ENCODE peak calls at places on chromosome 4, in six cellular contexts. N is IMR-90, Q is H9, Z is neuronal stem cell, A is H1, S is trophoblast cell. R is an unnamed sample.
A peak's percentile ranks its signal among the peaks of the same experiment; 100 is the strongest.

GRCh38 chr4:189792819-189793618 is 147.7 kb upstream of the FRG1 start:
- DNase-seq in Z (peak; percentile 85), N (peak; percentile 65), A (peak; percentile 94), Q (peak; percentile 86), S (peak; percentile 84), R (peak; percentile 77)

GRCh38 chr4:8123865-8124264 is 34.7 kb downstream of the ABLIM2 start:
- DNase-seq in S (no peak), N (no peak), Z (no peak), A (no peak), Q (no peak), R (no peak)

GRCh38 chr4:8516996-8517550 is 63.1 kb upstream of the GPR78 start:
- DNase-seq in Z (no peak), N (no peak), Q (no peak), A (no peak), S (peak; percentile 42), R (no peak)

GRCh38 chr4:133390198-133390855 is 241.2 kb downstream of the PCDH10 start:
- DNase-seq in S (no peak), A (no peak), N (no peak), Q (no peak), Z (no peak), R (no peak)

GRCh38 chr4:56870927-56871326 is 36.8 kb upstream of the REST start:
- DNase-seq in S (no peak), N (peak; percentile 35), Z (no peak), Q (no peak), A (no peak), R (no peak)

GRCh38 chr4:167606551-167606950 is 372.3 kb upstream of the SPOCK3 start:
- DNase-seq in Z (no peak), S (no peak), N (no peak), A (no peak), Q (no peak), R (no peak)

GRCh38 chr4:3529363-3529762 is 2.9 kb downstream of the LRPAP1 start:
- DNase-seq in Q (peak; percentile 25), Z (no peak), N (no peak), A (no peak), S (peak; percentile 25), R (peak; percentile 51)

GRCh38 chr4:11614426-11614825 is 185.7 kb upstream of the HS3ST1 start:
- DNase-seq in Q (no peak), A (no peak), S (peak; percentile 99), N (peak; percentile 37), Z (no peak), R (no peak)

GRCh38 chr4:106366026-106366425 is 2.6 kb downstream of the GIMD1 start:
- DNase-seq in A (no peak), N (peak; percentile 65), S (peak; percentile 69), Z (no peak), Q (no peak), R (no peak)

GRCh38 chr4:166078956-166079355 is 205.9 kb downstream of the TLL1 start:
- DNase-seq in Z (no peak), A (no peak), N (no peak), Q (no peak), S (no peak), R (peak; percentile 11)

GRCh38 chr4:82797591-82798081 is 960 bp downstream of the SCD5 start:
- DNase-seq in A (peak; percentile 70), S (peak; percentile 13), N (peak; percentile 34), Z (no peak), Q (peak; percentile 59), R (peak; percentile 59)

GRCh38 chr4:99405433-99406115 is 29.6 kb downstream of the ADH7 start:
- DNase-seq in Z (peak; percentile 70), N (peak; percentile 82), S (peak; percentile 89), A (peak; percentile 90), Q (peak; percentile 63), R (peak; percentile 73)

GRCh38 chr4:143617994-143618679 is 82.3 kb downstream of the FREM3 start:
- DNase-seq in A (no peak), S (no peak), Q (no peak), N (no peak), Z (no peak), R (no peak)

GRCh38 chr4:80336582-80336981 is 1.1 kb downstream of the CFAP299 start:
- DNase-seq in Z (peak; percentile 6), A (peak; percentile 50), Q (peak; percentile 55), N (peak; percentile 32), S (peak; percentile 50), R (peak; percentile 16)

GRCh38 chr4:148207074-148207473 is 235.1 kb downstream of the NR3C2 start:
- DNase-seq in N (no peak), Z (no peak), A (no peak), S (no peak), Q (no peak), R (no peak)

GRCh38 chr4:26590639-26591038 is 6.8 kb downstream of the TBC1D19 start:
- DNase-seq in N (peak; percentile 46), S (peak; percentile 89), Q (no peak), Z (no peak), A (no peak), R (no peak)

GRCh38 chr4:179325181-179325580 is 1882.9 kb upstream of the AGA start:
- DNase-seq in S (no peak), Z (no peak), N (no peak), Q (no peak), A (no peak), R (no peak)

GRCh38 chr4:55157559-55158277 is 32.3 kb upstream of the KDR start:
- DNase-seq in Q (peak; percentile 57), S (no peak), N (no peak), A (peak; percentile 55), Z (no peak), R (no peak)

GRCh38 chr4:55161739-55162138 is 36.3 kb upstream of the KDR start:
- DNase-seq in S (no peak), Z (no peak), N (no peak), Q (no peak), A (no peak), R (no peak)

GRCh38 chr4:55158957-55159356 is 33.6 kb upstream of the KDR start:
- DNase-seq in N (no peak), S (peak; percentile 10), Z (no peak), A (no peak), Q (no peak), R (no peak)

GRCh38 chr4:55162396-55162795 is 37.0 kb upstream of the KDR start:
- DNase-seq in A (no peak), N (no peak), S (no peak), Q (no peak), Z (no peak), R (no peak)

DNA sequence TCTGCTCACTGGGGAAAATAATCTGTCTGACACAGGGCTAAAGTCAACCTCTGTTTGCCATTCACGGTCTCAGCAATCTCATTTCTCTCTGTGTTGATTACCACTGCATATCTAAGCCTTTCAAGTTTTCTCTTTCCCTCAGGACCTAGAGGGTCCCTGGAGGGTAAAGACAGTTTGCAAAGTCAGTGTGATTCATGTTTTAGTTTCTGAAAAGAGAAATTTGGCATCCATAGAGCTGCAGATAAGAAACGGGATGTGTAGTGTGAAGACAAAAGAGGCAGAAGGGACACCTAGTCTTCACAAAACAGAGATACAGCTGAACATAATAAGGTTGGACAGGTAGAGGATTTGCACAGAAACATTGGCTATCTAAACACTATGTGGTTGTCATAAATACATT is 34.5 kb upstream of the KDR start:
- DNase-seq in S (no peak), N (no peak), Q (no peak), Z (no peak), A (no peak), R (no peak)
- H4K91ac ChIP-seq in S (no peak overlapping the region), N (no peak overlapping the region), Q (no peak overlapping the region), Z (no peak overlapping the region), A (no peak overlapping the region), R (no peak overlapping the region)

GRCh38 chr4:153788419-153789276 is at the start of gene SFRP2:
- DNase-seq in Q (peak; percentile 92), Z (peak; percentile 93), S (no peak), A (peak; percentile 84), N (no peak), R (peak; percentile 35)

GRCh38 chr4:153785830-153786721 is 2.8 kb downstream of the SFRP2 start:
- DNase-seq in N (peak; percentile 14), Z (no peak), S (peak; percentile 24), Q (no peak), A (no peak), R (peak; percentile 55)

GRCh38 chr4:153788064-153788418 is 842 bp downstream of the SFRP2 start:
- DNase-seq in Z (no peak), N (no peak), S (no peak), A (peak; percentile 61), Q (no peak), R (no peak)

GRCh38 chr4:153789741-153790651 is 1.1 kb upstream of the SFRP2 start:
- DNase-seq in A (peak; percentile 85), S (no peak), Z (peak; percentile 75), Q (peak; percentile 97), N (no peak), R (peak; percentile 63)

DNA sequence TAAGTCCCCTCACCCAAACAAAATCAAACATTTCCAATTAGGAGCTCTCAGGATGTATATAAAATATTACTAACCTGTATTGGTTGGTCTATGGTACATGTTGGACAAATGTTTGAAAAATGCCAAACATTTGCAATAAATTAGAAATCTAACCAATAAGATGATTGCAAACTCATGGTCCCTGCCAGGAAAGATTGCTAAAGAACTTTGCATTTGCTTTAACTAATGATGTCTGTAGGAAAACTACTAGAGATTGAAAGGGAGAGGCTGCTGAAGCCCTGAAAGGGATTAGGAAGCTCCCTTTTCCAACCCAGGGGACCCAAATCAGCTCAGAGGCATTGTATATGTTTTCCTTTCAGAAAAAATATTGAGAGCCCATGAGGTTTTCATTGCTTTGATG is 1.7 kb downstream of the SFRP2 start:
- DNase-seq in N (no peak), A (no peak), Q (no peak), Z (no peak), S (no peak), R (no peak)
- H3K4me1 ChIP-seq in N (no peaks in the 10 kb centered on the region), A (peaks cover 15% of the 10 kb centered on the region), Q (peaks cover 8% of the 10 kb centered on the region), Z (peaks cover 16% of the 10 kb centered on the region), S (peaks cover 31% of the 10 kb centered on the region), R (peaks cover 24% of the 10 kb centered on the region)

GRCh38 chr4:123619895-123620294 is 223.3 kb downstream of the SPRY1 start:
- DNase-seq in Q (no peak), S (no peak), N (no peak), A (no peak), Z (no peak), R (no peak)
- H2BK120ac ChIP-seq in Q (no peak overlapping the region), S (no peak overlapping the region), N (no peak overlapping the region), A (no peak overlapping the region), Z (no peak overlapping the region), R (no peak overlapping the region)

GRCh38 chr4:162343967-162344366 is 180.2 kb upstream of the FSTL5 start:
- DNase-seq in S (no peak), Q (no peak), N (no peak), A (no peak), Z (no peak), R (no peak)
- H4K91ac ChIP-seq in S (no peak overlapping the region), Q (no peak overlapping the region), N (no peak overlapping the region), A (no peak overlapping the region), Z (no peak overlapping the region), R (no peak overlapping the region)

GRCh38 chr4:122663814-122664610 is 43.1 kb upstream of the IL21 start:
- DNase-seq in S (no peak), N (peak; percentile 49), Z (no peak), A (no peak), Q (no peak), R (no peak)
- H3K4me1 ChIP-seq in S (peaks cover 10% of the 10 kb centered on the region), N (peaks cover 23% of the 10 kb centered on the region), Z (no peaks in the 10 kb centered on the region), A (no peaks in the 10 kb centered on the region), Q (no peaks in the 10 kb centered on the region), R (peaks cover 4% of the 10 kb centered on the region)

DNA sequence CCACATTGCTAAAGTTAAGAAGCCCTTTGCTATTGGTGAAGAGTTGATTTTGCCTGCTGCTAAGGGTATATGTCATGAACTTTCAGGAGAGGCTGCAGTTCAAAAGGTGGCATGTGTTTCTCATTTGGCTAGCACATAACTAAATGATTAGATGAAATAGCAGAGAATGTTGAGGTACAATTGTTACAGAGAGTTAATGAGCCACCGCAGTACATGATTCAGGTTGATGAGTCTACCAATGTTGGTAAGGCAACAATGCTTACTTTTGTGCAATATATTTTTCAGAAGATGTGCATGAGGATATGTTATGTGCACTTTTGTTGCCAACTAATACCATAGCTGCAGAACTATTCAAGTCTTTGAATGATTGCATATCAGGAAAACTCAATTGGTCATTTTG is 21.1 kb upstream of the CXCL2 start:
- DNase-seq in S (no peak), A (no peak), N (no peak), Q (no peak), Z (no peak), R (no peak)
- H2BK120ac ChIP-seq in S (no peak overlapping the region), A (no peak overlapping the region), N (no peak overlapping the region), Q (no peak overlapping the region), Z (no peak overlapping the region), R (no peak overlapping the region)